ENCODE peak calls at places on chromosomes 1 and 21, in ten cellular contexts. S is NCI-H345; Z is HT1080; Y is fibroblast of pulmonary artery; I is stimulated activated CD4-positive, alpha-beta T cell treated with anti-CD3 and anti-CD28 coated beads, Interleukin-12 subunit alpha, Interleukin-12 subunit beta, amount 100 ng/mL, for 4 hours; H is NCI-H524; U is naive thymus-derived CD8-positive, alpha-beta T cell; W is prostate gland; T is AG09309; O is OCI-M1. B is an unnamed sample.

GRCh38 chr1:221862971-221863370 is 121.1 kb upstream of the DUSP10 start:
- DNase-seq in S (no peak), U (no peak), O (no peak), W (no peak), I (no peak), Z (no peak), Y (no peak), H (no peak), T (no peak), B (no peak)

GRCh38 chr21:44065428-44065827 is 41.8 kb upstream of the PWP2 start:
- DNase-seq in Z (peak; percentile 25), W (no peak), O (no peak), T (no peak), S (no peak), Y (peak; percentile 63), H (no peak), U (peak; percentile 86), I (peak; percentile 57), B (peak; percentile 85)

GRCh38 chr1:26786437-26787380 is 1.0 kb upstream of the PIGV start:
- DNase-seq in H (no peak), Z (peak; percentile 73), U (no peak), W (peak; percentile 20), Y (peak; percentile 86), I (no peak), O (peak; percentile 98), T (peak; percentile 68), S (no peak), B (peak; percentile 89)

GRCh38 chr1:177800386-177801058 is 169.3 kb downstream of the SEC16B start:
- DNase-seq in O (no peak), T (no peak), H (peak; percentile 43), I (no peak), S (no peak), W (no peak), Z (peak; percentile 85), U (no peak), Y (no peak), B (peak; percentile 46)

GRCh38 chr21:41397416-41397815 is 28.6 kb upstream of the MX1 start:
- DNase-seq in U (no peak), W (no peak), O (no peak), H (no peak), I (no peak), Z (no peak), S (no peak), T (no peak), Y (no peak), B (no peak)

GRCh38 chr1:215457213-215457612 is 109.9 kb upstream of the KCTD3 start:
- DNase-seq in T (no peak), W (no peak), I (no peak), U (no peak), Y (no peak), S (no peak), Z (no peak), O (no peak), H (no peak), B (no peak)

GRCh38 chr1:150619576-150620509 is 9.6 kb downstream of the ENSA start:
- DNase-seq in I (no peak), S (no peak), T (peak; percentile 61), H (peak; percentile 24), W (peak; percentile 55), Z (peak; percentile 96), O (peak; percentile 90), Y (peak; percentile 85), U (no peak), B (peak; percentile 78)

GRCh38 chr1:200172311-200172710 is 144.8 kb downstream of the NR5A2 start:
- DNase-seq in W (no peak), Z (no peak), U (no peak), H (no peak), T (peak; percentile 3), O (no peak), S (no peak), Y (no peak), I (no peak), B (peak; percentile 38)

GRCh38 chr1:229107302-229107815 is 163.6 kb upstream of the RAB4A start:
- DNase-seq in U (no peak), Y (no peak), H (no peak), T (no peak), W (no peak), O (no peak), I (no peak), Z (no peak), S (no peak), B (no peak)

GRCh38 chr1:21821385-21822019 is 9.4 kb downstream of the LDLRAD2 start:
- DNase-seq in S (no peak), T (no peak), W (no peak), I (no peak), U (no peak), Y (no peak), O (no peak), H (no peak), Z (no peak), B (no peak)

GRCh38 chr1:19597463-19598309 is 46.4 kb upstream of the NBL1 start:
- DNase-seq in S (no peak), O (peak; percentile 57), Z (peak; percentile 34), I (no peak), U (peak; percentile 65), T (no peak), W (peak; percentile 29), H (peak; percentile 16), Y (peak; percentile 56), B (peak; percentile 65)

GRCh38 chr1:46190539-46190938 is 7.7 kb downstream of the POMGNT1 start:
- DNase-seq in T (no peak), Z (no peak), S (no peak), H (no peak), U (no peak), Y (no peak), W (no peak), O (no peak), I (no peak), B (no peak)

GRCh38 chr1:219900201-219900600 is 28.2 kb downstream of the SLC30A10 start:
- DNase-seq in Z (peak; percentile 3), S (no peak), O (no peak), U (no peak), I (no peak), W (no peak), H (no peak), Y (peak; percentile 8), T (no peak), B (peak; percentile 2)

GRCh38 chr1:219171192-219171935 is 2.3 kb upstream of the LYPLAL1 start:
- DNase-seq in H (no peak), W (no peak), Y (peak; percentile 74), I (no peak), S (no peak), O (no peak), T (no peak), U (no peak), Z (no peak), B (peak; percentile 65)

GRCh38 chr1:231550448-231550781 is 21.9 kb downstream of the TSNAX start:
- DNase-seq in Y (peak; percentile 19), O (peak; percentile 42), S (peak; percentile 5), T (no peak), I (no peak), U (no peak), W (no peak), H (peak; percentile 38), Z (peak; percentile 11), B (peak; percentile 28)